ENCODE peak calls at places on chromosomes 16 and 17, in six cellular contexts. A is endothelial cell of umbilical vein, I is H1, S is WTC11, C is HepG2, O is K562. G is an unnamed sample.

GRCh38 chr17:6276711-6277110 is 158.2 kb downstream of the AIPL1 start:
- DNase-seq in C (no peak), O (no peak), I (no peak), A (no peak), S (no peak), G (no peak)

GRCh38 chr17:13024526-13025263 is 6.9 kb upstream of the ELAC2 start:
- DNase-seq in I (peak), C (peak), S (peak), A (peak), O (peak), G (peak)

GRCh38 chr17:53454337-53454736 is 368.4 kb upstream of the KIF2B start:
- DNase-seq in O (no peak), C (no peak), S (no peak), A (no peak), I (no peak), G (no peak)

GRCh38 chr17:78409191-78409621 is 30.8 kb downstream of the PGS1 start:
- DNase-seq in I (no peak), A (no peak), C (no peak), S (no peak), O (no peak), G (no peak)

GRCh38 chr16:4813251-4814003 is 11.0 kb upstream of the ROGDI start:
- DNase-seq in C (no peak), A (no peak), S (no peak), I (no peak), O (no peak), G (no peak)

GRCh38 chr16:6684076-6684673 is 648.5 kb upstream of the RBFOX1 start:
- DNase-seq in O (peak), I (no peak), A (no peak), S (no peak), C (peak), G (peak)

GRCh38 chr16:30535777-30536190 is 1.1 kb upstream of the ZNF747 start:
- DNase-seq in C (peak), A (peak), S (peak), O (peak), I (peak), G (no peak)

GRCh38 chr17:61000911-61001310 is 323.3 kb downstream of the BCAS3 start:
- DNase-seq in I (no peak), A (no peak), C (peak), S (no peak), O (no peak), G (peak)

GRCh38 chr16:87809150-87809902 is 43.5 kb upstream of the KLHDC4 start:
- DNase-seq in S (no peak), O (no peak), I (no peak), A (peak), C (peak), G (no peak)

GRCh38 chr17:40070895-40071719 is 8.3 kb downstream of the THRA start:
- DNase-seq in C (no peak), O (peak), A (no peak), S (no peak), I (no peak), G (no peak)

GRCh38 chr17:628507-628941 is 86.1 kb downstream of the VPS53 start:
- DNase-seq in C (no peak), I (no peak), O (no peak), S (no peak), A (no peak), G (no peak)

GRCh38 chr16:29745853-29746345 is at the start of gene C16orf54:
- DNase-seq in A (no peak), O (no peak), C (no peak), S (no peak), I (no peak), G (no peak)

GRCh38 chr17:15882058-15882720 is 62.7 kb upstream of the ADORA2B start:
- DNase-seq in S (peak), O (no peak), A (no peak), I (no peak), C (peak), G (no peak)

GRCh38 chr16:69501956-69502457 is 63.8 kb upstream of the NFAT5 start:
- DNase-seq in I (no peak), O (no peak), C (peak), A (no peak), S (no peak), G (no peak)

GRCh38 chr17:55110521-55110920 is 142.0 kb downstream of the STXBP4 start:
- DNase-seq in S (no peak), C (no peak), A (no peak), O (no peak), I (no peak), G (no peak)

GRCh38 chr16:67279296-67280089 is at the start of gene PLEKHG4:
- DNase-seq in S (peak), O (no peak), I (peak), A (peak), C (peak), G (peak)

GRCh38 chr16:27671410-27671809 is 121.5 kb downstream of the KATNIP start:
- DNase-seq in C (peak), S (peak), I (no peak), A (no peak), O (no peak), G (peak)

GRCh38 chr17:81460856-81461460 is 51.6 kb downstream of the ACTG1 start:
- DNase-seq in A (no peak), I (no peak), S (no peak), O (peak), C (no peak), G (no peak)

GRCh38 chr17:31085563-31085962 is 9.2 kb upstream of the NF1 start:
- DNase-seq in A (no peak), O (no peak), S (no peak), C (no peak), I (no peak), G (no peak)

GRCh38 chr16:12257926-12258561 is 281.5 kb downstream of the SNX29 start:
- DNase-seq in O (no peak), I (no peak), C (peak), A (no peak), S (peak), G (no peak)

GRCh38 chr17:46002311-46002972 is 3.4 kb downstream of the STH start:
- DNase-seq in S (peak), C (peak), O (peak), I (peak), A (peak), G (peak)

GRCh38 chr17:57665696-57666095 is 79.4 kb downstream of the CCDC182 start:
- DNase-seq in O (no peak), S (no peak), A (no peak), C (no peak), I (no peak), G (no peak)

GRCh38 chr17:58335061-58335731 is 6.6 kb upstream of the TSPOAP1 start:
- DNase-seq in I (no peak), O (no peak), A (no peak), C (no peak), S (peak), G (no peak)

GRCh38 chr17:30530346-30531025 is 53.3 kb downstream of the GOSR1 start:
- DNase-seq in S (no peak), O (no peak), C (no peak), A (peak), I (no peak), G (no peak)

GRCh38 chr16:30052671-30053372 is 12.7 kb upstream of the ALDOA start:
- DNase-seq in O (peak), C (peak), A (peak), I (no peak), S (peak), G (peak)

GRCh38 chr16:59341368-59341767 is 607.3 kb upstream of the GOT2 start:
- DNase-seq in I (no peak), O (no peak), S (no peak), C (no peak), A (no peak), G (no peak)

GRCh38 chr16:23855010-23855409 is 19.2 kb downstream of the PRKCB start:
- DNase-seq in C (no peak), A (no peak), S (no peak), O (no peak), I (no peak), G (no peak)

GRCh38 chr17:80754846-80755245 is 210.2 kb downstream of the RPTOR start:
- DNase-seq in A (no peak), C (no peak), O (no peak), I (no peak), S (no peak), G (no peak)

GRCh38 chr16:2043980-2044451 is 3.6 kb downstream of the NTHL1 start:
- DNase-seq in S (no peak), C (no peak), O (no peak), A (peak), I (no peak), G (no peak)

GRCh38 chr16:31002810-31003209 is 7.6 kb downstream of the STX1B start:
- DNase-seq in I (no peak), O (no peak), C (no peak), A (no peak), S (no peak), G (no peak)

GRCh38 chr16:20611350-20611902 is 35.3 kb upstream of the ACSM2B start:
- DNase-seq in C (no peak), A (no peak), I (no peak), O (no peak), S (no peak), G (no peak)

GRCh38 chr16:10788665-10789064 is 29.9 kb downstream of the TVP23A start:
- DNase-seq in I (no peak), C (no peak), S (no peak), O (no peak), A (no peak), G (no peak)

GRCh38 chr17:410674-411401 is 58.2 kb upstream of the RPH3AL start:
- DNase-seq in S (no peak), I (no peak), C (no peak), O (peak), A (peak), G (no peak)

GRCh38 chr17:40516581-40517285 is 15.3 kb upstream of the TNS4 start:
- DNase-seq in S (no peak), A (no peak), I (no peak), C (peak), O (peak), G (peak)

GRCh38 chr17:39660397-39661043 is 4.6 kb upstream of the TCAP start:
- DNase-seq in A (no peak), O (no peak), S (no peak), I (no peak), C (no peak), G (no peak)

GRCh38 chr17:8753976-8754440 is 4.3 kb downstream of the SPDYE4 start:
- DNase-seq in C (peak), A (peak), O (no peak), S (no peak), I (no peak), G (peak)

GRCh38 chr16:50509521-50510341 is 38.5 kb upstream of the NKD1 start:
- DNase-seq in C (peak), A (peak), I (peak), S (peak), O (peak), G (peak)
- TF ChIP-seq JUN in C (no peak), A (no peak), I (no peak), S (no peak), O (no peak), G (no peak)

GRCh38 chr17:2183346-2183745 is 120.2 kb downstream of the SMG6 start:
- DNase-seq in A (no peak), C (no peak), I (no peak), O (no peak), S (no peak), G (no peak)

GRCh38 chr17:2179615-2180295 is 123.8 kb downstream of the SMG6 start:
- DNase-seq in S (no peak), O (no peak), I (no peak), C (no peak), A (peak), G (no peak)

GRCh38 chr17:2180768-2181167 is 122.8 kb downstream of the SMG6 start:
- DNase-seq in C (no peak), S (no peak), A (no peak), I (no peak), O (no peak), G (no peak)

GRCh38 chr17:2178798-2179505 is 124.0 kb downstream of the HIC1 start:
- DNase-seq in C (no peak), I (no peak), A (peak), O (no peak), S (no peak), G (no peak)

GRCh38 chr17:2181206-2181983 is 122.2 kb downstream of the SMG6 start:
- DNase-seq in C (no peak), I (no peak), O (no peak), A (peak), S (no peak), G (no peak)
- TF ChIP-seq JUN in C (no peak), I (no peak), O (no peak), A (no peak), S (no peak), G (no peak)

GRCh38 chr17:68777243-68777855 is 176.2 kb upstream of the FAM20A start:
- DNase-seq in C (peak), I (no peak), S (peak), A (peak), O (peak), G (peak)

GRCh38 chr17:68775969-68776368 is 174.8 kb upstream of the FAM20A start:
- DNase-seq in A (no peak), I (no peak), C (no peak), S (no peak), O (no peak), G (no peak)

GRCh38 chr17:68777856-68778694 is 176.9 kb upstream of the FAM20A start:
- DNase-seq in S (no peak), A (no peak), I (no peak), C (peak), O (no peak), G (no peak)

GRCh38 chr17:68776451-68776850 is 175.3 kb upstream of the FAM20A start:
- DNase-seq in I (no peak), O (no peak), A (no peak), S (no peak), C (no peak), G (no peak)

DNA sequence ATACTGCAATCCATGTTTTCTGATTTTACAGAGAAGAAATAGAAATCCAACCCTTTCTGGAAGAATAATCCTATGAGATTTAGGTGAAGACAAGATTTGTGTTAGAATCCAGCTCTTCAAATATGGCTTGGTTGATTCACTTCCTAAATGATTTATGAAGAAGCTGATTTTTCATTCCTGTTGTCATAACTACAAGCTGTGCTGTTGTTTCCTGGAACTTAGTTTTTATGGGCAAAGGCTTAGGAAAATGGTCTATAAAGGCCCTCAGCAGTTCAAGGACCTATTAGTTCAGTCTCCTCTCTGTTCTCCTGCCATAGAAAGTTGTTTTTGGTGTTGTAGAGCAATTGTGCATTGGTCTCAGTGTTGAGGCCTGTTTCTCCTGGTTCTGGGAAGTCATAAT is 174.2 kb upstream of the FAM20A start:
- DNase-seq in O (no peak), C (no peak), S (no peak), I (no peak), A (peak), G (no peak)
- TF ChIP-seq JUN in O (no peak), C (no peak), S (no peak), I (no peak), A (peak), G (no peak)

GRCh38 chr16:84553873-84554399 is 49.5 kb upstream of the MEAK7 start:
- DNase-seq in S (no peak), O (no peak), A (no peak), C (no peak), I (no peak), G (no peak)
- TF ChIP-seq JUN in S (no peak), O (no peak), A (no peak), C (no peak), I (no peak), G (no peak)

GRCh38 chr17:63476494-63476856 is 386 bp upstream of the ACE start:
- DNase-seq in C (no peak), A (peak), S (peak), I (no peak), O (peak), G (no peak)

GRCh38 chr17:63474914-63475460 is 1.9 kb upstream of the ACE start:
- DNase-seq in C (no peak), S (no peak), I (no peak), O (no peak), A (no peak), G (no peak)

GRCh38 chr17:63474174-63474913 is 2.5 kb upstream of the ACE start:
- DNase-seq in C (no peak), A (peak), O (no peak), S (no peak), I (no peak), G (no peak)

GRCh38 chr17:63476857-63477470 is at the start of gene ACE:
- DNase-seq in C (no peak), O (peak), S (peak), I (no peak), A (peak), G (peak)

DNA sequence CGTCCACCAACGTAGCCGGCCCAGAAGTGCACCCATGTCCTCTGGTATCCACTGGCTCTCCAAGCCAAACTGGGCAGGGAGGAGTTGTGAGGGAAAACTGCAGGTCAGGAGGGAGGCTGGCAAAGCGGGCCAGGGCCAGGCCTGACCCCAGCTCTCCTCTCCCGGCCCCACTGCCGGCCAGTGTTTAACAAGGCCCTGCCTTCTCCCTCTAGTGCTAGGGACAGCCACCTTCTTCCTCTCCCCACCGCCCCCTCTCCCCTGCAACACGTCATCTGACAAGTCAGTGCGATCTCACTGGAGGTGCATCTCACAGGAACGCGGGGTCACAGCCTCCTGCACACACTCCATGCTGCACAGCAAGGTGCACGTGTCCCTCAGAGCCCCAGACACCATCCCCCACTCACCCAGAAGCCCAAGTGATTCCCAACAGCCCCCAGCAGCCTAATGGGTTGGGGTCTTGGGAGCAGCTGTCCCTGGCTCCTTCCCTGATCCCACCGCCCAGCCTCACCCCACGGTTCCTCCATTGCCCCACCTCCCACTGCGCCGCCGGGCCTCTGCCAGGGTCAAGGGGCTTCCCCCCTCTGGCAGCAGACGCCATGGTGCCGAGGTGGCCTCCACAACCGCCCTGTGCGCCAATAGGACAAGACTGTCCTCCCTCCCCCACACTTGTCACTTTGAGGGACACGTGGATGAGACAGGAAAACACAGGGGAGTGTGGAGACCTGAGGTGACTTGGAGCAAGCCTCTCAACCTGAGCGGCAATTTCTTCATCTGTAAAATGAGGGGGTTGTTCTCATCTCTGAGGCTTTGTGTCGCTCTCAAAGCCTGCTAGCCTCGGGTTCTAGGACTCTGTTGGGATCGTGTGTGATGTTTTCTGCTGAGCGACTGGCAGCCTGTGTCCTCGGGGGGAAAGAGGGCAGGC is 1.1 kb upstream of the ACE start:
- DNase-seq in I (no peak), C (no peak), A (no peak), O (peak), S (no peak), G (no peak)
- TF ChIP-seq JUN in I (no peak), C (no peak), A (no peak), O (no peak), S (no peak), G (no peak)

G was measured in A549.